ENCODE peak calls at places on chromosomes 4 and X, in four cellular contexts. I is hepatocyte; G is SK-N-SH; E is CD8-positive, alpha-beta T cell. H is an unnamed sample.

GRCh38 chrX:120736989-120737388 is 107.1 kb upstream of the C1GALT1C1 start:
- DNase-seq in G (no peak), E (no peak), I (no peak), H (no peak)

GRCh38 chr4:79064806-79065205 is 125.6 kb upstream of the PAQR3 start:
- DNase-seq in G (no peak), E (no peak), I (no peak), H (no peak)

GRCh38 chr4:42482516-42483327 is 85.4 kb downstream of the SHISA3 start:
- DNase-seq in I (no peak), G (peak; percentile 31), E (no peak), H (no peak)

GRCh38 chr4:113564493-113564892 is 197.0 kb downstream of the CAMK2D start:
- DNase-seq in G (no peak), I (no peak), E (no peak), H (no peak)

GRCh38 chr4:127930175-127930574 is 34.8 kb downstream of the MFSD8 start:
- DNase-seq in I (no peak), E (no peak), G (no peak), H (no peak)

GRCh38 chr4:115674485-115674884 is 561.1 kb upstream of the NDST4 start:
- DNase-seq in E (no peak), G (no peak), I (no peak), H (no peak)

GRCh38 chr4:156961241-156962068 is 10.1 kb downstream of the PDGFC start:
- DNase-seq in E (no peak), I (peak; percentile 37), G (no peak), H (no peak)

GRCh38 chr4:172648471-172648870 is 520.1 kb upstream of the GALNT7 start:
- DNase-seq in G (no peak), E (no peak), I (no peak), H (no peak)

GRCh38 chr4:5940470-5941203 is 47.8 kb upstream of the CRMP1 start:
- DNase-seq in I (no peak), E (no peak), G (no peak), H (no peak)

GRCh38 chr4:100042235-100042634 is 92.2 kb upstream of the H2AZ1 start:
- DNase-seq in I (peak; percentile 14), G (no peak), E (no peak), H (no peak)

GRCh38 chr4:139042981-139043460 is 27.4 kb downstream of the NOCT start:
- DNase-seq in E (no peak), I (no peak), G (no peak), H (no peak)

DNA sequence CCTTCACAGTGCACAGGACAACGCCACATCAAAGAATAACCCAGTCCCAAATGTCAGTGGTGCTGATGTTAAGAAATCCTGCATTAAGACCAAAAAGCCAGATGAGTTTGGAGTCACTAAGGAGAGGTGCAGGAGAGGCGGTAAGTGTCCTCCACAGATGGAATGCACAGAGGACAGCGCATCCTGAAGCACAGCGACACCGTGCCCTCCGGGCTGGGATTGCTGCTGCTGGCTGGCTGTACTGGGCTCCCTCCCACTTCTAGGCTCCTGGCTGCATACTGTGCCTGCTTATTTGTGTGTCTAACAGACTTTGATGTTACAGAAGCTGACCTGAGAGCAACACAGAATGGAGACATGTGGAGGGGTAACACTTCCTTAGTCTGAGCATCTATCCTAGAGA is 325.6 kb upstream of the BOD1L1 start:
- DNase-seq in I (no peak), E (no peak), G (no peak), H (no peak)
- TF ChIP-seq CTCF in I (no peak), E (no peak), G (no peak), H (no peak)

GRCh38 chr4:38869511-38869910 is 1.9 kb downstream of the FAM114A1 start:
- DNase-seq in I (no peak), E (no peak), G (no peak), H (no peak)
- H3K4me3 ChIP-seq in I (no peak overlapping the region), E (no peak overlapping the region), G (no peak overlapping the region), H (peak overlapping the region; percentile 80)

GRCh38 chr4:3121596-3121995 is 47.1 kb downstream of the HTT start:
- DNase-seq in E (no peak), G (no peak), I (no peak), H (no peak)
- H3K27ac ChIP-seq in E (no peak overlapping the region), G (no peak overlapping the region), I (peak overlapping the region; percentile 86), H (no peak overlapping the region)

DNA sequence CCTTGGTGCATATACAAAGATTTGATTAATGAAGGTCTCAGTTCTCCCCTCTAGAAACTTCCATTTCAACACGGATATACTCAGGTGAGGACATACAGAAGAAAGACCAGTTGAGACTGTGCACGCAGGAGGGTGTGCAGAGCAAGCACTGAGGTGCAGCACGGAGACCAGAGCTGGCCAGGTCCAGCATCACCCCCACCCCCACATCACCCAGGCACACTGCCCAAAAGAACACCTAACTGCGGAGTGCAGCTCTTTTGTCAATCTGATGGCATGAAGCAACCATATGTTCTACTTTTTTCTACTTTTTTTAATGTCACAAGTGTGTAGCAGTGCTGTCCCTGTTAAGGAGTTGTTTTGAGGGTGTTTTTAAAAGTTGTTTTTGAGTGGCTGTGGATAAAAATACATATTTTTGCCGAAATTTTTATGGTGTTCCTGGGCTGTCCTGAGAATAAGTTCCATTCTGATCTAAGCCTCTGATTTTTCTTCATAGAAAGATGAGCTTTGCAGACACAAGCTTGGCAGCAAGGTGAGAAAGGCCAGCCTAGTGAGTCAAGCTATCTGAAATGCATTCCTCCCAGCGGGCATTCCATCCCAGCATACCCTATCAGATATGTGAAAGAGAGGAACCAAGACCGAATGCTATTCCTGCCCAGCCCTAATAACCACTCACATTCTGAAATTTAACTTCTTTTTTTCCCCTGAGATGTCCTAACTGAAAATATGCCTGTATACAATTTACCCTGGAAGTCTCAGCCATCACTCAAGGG is 173.7 kb downstream of the PTTG2 start:
- DNase-seq in I (no peak), G (no peak), E (no peak), H (no peak)
- TF ChIP-seq CTCF in I (no peak), G (no peak), E (no peak), H (no peak)